ENCODE peak calls at places on chromosomes 12 and 14, in five cellular contexts. One of them, this sample, is unnamed. For H3F3A, the result is how much of the 10 kb centered on the place peaks cover.

GRCh38 chr14:79629891-79630560 is 581.3 kb downstream of the DIO2 start:
- DNase-seq in neural progenitor cell: no peak
- DNase-seq in PC-3: no peak
- DNase-seq in GM23248: no peak
- DNase-seq in SK-N-SH: no peak
- DNase-seq in this sample: no peak

GRCh38 chr14:60288279-60288678 is 39.3 kb downstream of the PPM1A start:
- DNase-seq in neural progenitor cell: no peak
- DNase-seq in PC-3: no peak
- DNase-seq in GM23248: no peak
- DNase-seq in SK-N-SH: no peak
- DNase-seq in this sample: no peak

GRCh38 chr14:95545769-95546168 is 10.9 kb downstream of the GLRX5 start:
- DNase-seq in neural progenitor cell: no peak
- DNase-seq in PC-3: peak
- DNase-seq in GM23248: peak
- DNase-seq in SK-N-SH: no peak
- DNase-seq in this sample: no peak

GRCh38 chr12:27541031-27541719 is 17.2 kb downstream of the PPFIBP1 start:
- DNase-seq in neural progenitor cell: peak
- DNase-seq in PC-3: no peak
- DNase-seq in GM23248: no peak
- DNase-seq in SK-N-SH: no peak
- DNase-seq in this sample: no peak

GRCh38 chr12:107091381-107091780 is 2.0 kb downstream of the CRY1 start:
- DNase-seq in neural progenitor cell: no peak
- DNase-seq in PC-3: peak
- DNase-seq in GM23248: peak
- DNase-seq in SK-N-SH: no peak
- DNase-seq in this sample: no peak

GRCh38 chr14:49984419-49984818 is 91.5 kb downstream of the ARF6 start:
- DNase-seq in neural progenitor cell: no peak
- DNase-seq in PC-3: no peak
- DNase-seq in GM23248: no peak
- DNase-seq in SK-N-SH: no peak
- DNase-seq in this sample: no peak

GRCh38 chr12:76480800-76481199 is 78.8 kb downstream of the OSBPL8 start:
- DNase-seq in neural progenitor cell: no peak
- DNase-seq in PC-3: no peak
- DNase-seq in GM23248: no peak
- DNase-seq in SK-N-SH: no peak
- DNase-seq in this sample: no peak

GRCh38 chr12:108340037-108340436 is 926 bp upstream of the CMKLR1 start:
- DNase-seq in neural progenitor cell: no peak
- DNase-seq in PC-3: no peak
- DNase-seq in GM23248: no peak
- DNase-seq in SK-N-SH: no peak
- DNase-seq in this sample: no peak

GRCh38 chr14:54503476-54503875 is 6.2 kb upstream of the CGRRF1 start:
- DNase-seq in neural progenitor cell: no peak
- DNase-seq in PC-3: peak
- DNase-seq in GM23248: peak
- DNase-seq in SK-N-SH: no peak
- DNase-seq in this sample: peak

GRCh38 chr12:67590122-67590795 is 58.3 kb upstream of the DYRK2 start:
- DNase-seq in neural progenitor cell: no peak
- DNase-seq in PC-3: no peak
- DNase-seq in GM23248: no peak
- DNase-seq in SK-N-SH: peak
- DNase-seq in this sample: no peak

GRCh38 chr12:117393656-117394055 is 32.2 kb upstream of the NOS1 start:
- DNase-seq in neural progenitor cell: no peak
- DNase-seq in PC-3: no peak
- DNase-seq in GM23248: no peak
- DNase-seq in SK-N-SH: no peak
- DNase-seq in this sample: no peak

GRCh38 chr12:119649202-119649808 is 18.6 kb upstream of the PRKAB1 start:
- DNase-seq in neural progenitor cell: peak
- DNase-seq in PC-3: peak
- DNase-seq in GM23248: peak
- DNase-seq in SK-N-SH: peak
- DNase-seq in this sample: no peak

GRCh38 chr12:67650127-67650495 is 1.6 kb downstream of the DYRK2 start:
- DNase-seq in neural progenitor cell: peak
- DNase-seq in PC-3: no peak
- DNase-seq in GM23248: no peak
- DNase-seq in SK-N-SH: peak
- DNase-seq in this sample: no peak

GRCh38 chr14:51582437-51582836 is 69.3 kb upstream of the FRMD6 start:
- DNase-seq in neural progenitor cell: no peak
- DNase-seq in PC-3: no peak
- DNase-seq in GM23248: peak
- DNase-seq in SK-N-SH: no peak
- DNase-seq in this sample: no peak

DNA sequence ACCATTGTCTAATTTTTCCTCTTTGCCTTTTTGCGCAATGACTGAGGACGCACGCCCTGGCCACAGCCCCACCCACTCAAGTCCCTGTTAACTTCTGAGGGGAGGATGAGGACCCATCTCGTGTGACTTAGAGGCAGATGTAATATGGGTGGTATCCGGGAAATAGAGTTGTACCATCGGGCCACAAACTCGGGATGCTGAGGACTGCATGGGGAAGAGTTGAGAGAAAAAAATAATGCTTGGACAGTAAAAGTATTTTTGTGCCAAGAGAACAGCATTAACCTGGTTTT is 263 bp downstream of the RAD9B start:
- DNase-seq in neural progenitor cell: no peak
- DNase-seq in PC-3: no peak
- DNase-seq in GM23248: no peak
- DNase-seq in SK-N-SH: no peak
- DNase-seq in this sample: no peak
- H3K9ac ChIP-seq in neural progenitor cell: no peak
- H3K9ac ChIP-seq in PC-3: peak
- H3K9ac ChIP-seq in GM23248: peak
- H3K9ac ChIP-seq in SK-N-SH: no peak
- H3K9ac ChIP-seq in this sample: peak

DNA sequence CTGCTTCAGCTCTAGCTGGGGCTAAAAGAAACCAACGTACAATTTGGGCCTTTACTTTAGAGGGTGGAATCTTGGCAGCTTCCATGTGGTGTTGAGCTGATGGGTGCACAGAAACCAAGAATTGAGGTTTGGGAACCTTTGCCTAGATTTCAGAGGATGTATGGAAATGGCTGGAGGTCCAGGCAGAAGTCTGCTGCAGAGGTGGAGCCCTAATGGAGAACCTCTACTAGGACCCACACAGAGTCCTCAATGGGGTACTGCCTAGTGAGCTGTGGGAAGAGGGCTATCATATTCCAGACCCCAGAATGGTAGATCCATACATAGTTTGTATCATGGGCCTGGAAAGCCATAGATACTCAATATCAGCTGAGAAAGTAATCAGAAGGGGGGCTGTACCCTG is 500.4 kb upstream of the ATP2B1 start:
- DNase-seq in neural progenitor cell: no peak
- DNase-seq in PC-3: no peak
- DNase-seq in GM23248: no peak
- DNase-seq in SK-N-SH: no peak
- DNase-seq in this sample: no peak
- TF ChIP-seq EZH2phosphoT487 in neural progenitor cell: no peak
- TF ChIP-seq EZH2phosphoT487 in PC-3: no peak
- TF ChIP-seq EZH2phosphoT487 in GM23248: no peak
- TF ChIP-seq EZH2phosphoT487 in SK-N-SH: no peak
- TF ChIP-seq EZH2phosphoT487 in this sample: no peak

DNA sequence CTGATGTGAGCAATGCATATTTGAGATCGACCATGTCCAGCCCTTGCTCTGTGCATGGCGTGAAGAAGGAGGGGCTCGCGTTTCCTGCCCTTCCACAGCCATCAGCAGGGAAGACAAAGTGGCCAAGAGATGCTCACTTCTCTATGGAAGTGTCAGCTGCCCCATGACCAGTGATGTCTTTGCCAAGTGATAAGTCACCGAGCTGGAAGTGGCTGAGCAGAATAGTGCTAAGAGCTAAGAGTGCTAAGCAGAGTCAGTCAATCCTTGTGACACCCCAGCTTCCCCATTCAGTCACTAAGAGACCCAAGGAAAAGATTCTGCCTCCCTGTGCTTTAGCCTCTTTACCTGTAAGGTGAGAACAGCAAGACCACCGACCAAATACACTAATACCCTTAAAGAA is 50.5 kb upstream of the CEP83 start:
- DNase-seq in neural progenitor cell: no peak
- DNase-seq in PC-3: no peak
- DNase-seq in GM23248: no peak
- DNase-seq in SK-N-SH: no peak
- DNase-seq in this sample: no peak
- H3F3A ChIP-seq in neural progenitor cell: under half
- H3F3A ChIP-seq in PC-3: under half
- H3F3A ChIP-seq in GM23248: under half
- H3F3A ChIP-seq in SK-N-SH: under half
- H3F3A ChIP-seq in this sample: under half

GRCh38 chr12:85803231-85803630 is 33.0 kb downstream of the RASSF9 start:
- DNase-seq in neural progenitor cell: no peak
- DNase-seq in PC-3: no peak
- DNase-seq in GM23248: peak
- DNase-seq in SK-N-SH: no peak
- DNase-seq in this sample: no peak

GRCh38 chr12:85807681-85808228 is 28.5 kb downstream of the RASSF9 start:
- DNase-seq in neural progenitor cell: no peak
- DNase-seq in PC-3: no peak
- DNase-seq in GM23248: no peak
- DNase-seq in SK-N-SH: no peak
- DNase-seq in this sample: no peak

GRCh38 chr12:85804663-85805062 is 31.5 kb downstream of the RASSF9 start:
- DNase-seq in neural progenitor cell: no peak
- DNase-seq in PC-3: no peak
- DNase-seq in GM23248: peak
- DNase-seq in SK-N-SH: no peak
- DNase-seq in this sample: no peak

GRCh38 chr12:85803923-85804322 is 32.3 kb downstream of the RASSF9 start:
- DNase-seq in neural progenitor cell: no peak
- DNase-seq in PC-3: no peak
- DNase-seq in GM23248: no peak
- DNase-seq in SK-N-SH: no peak
- DNase-seq in this sample: no peak

GRCh38 chr12:85805654-85806053 is 30.6 kb downstream of the RASSF9 start:
- DNase-seq in neural progenitor cell: no peak
- DNase-seq in PC-3: no peak
- DNase-seq in GM23248: peak
- DNase-seq in SK-N-SH: no peak
- DNase-seq in this sample: no peak
- H3K9ac ChIP-seq in neural progenitor cell: no peak
- H3K9ac ChIP-seq in PC-3: no peak
- H3K9ac ChIP-seq in GM23248: peak
- H3K9ac ChIP-seq in SK-N-SH: no peak
- H3K9ac ChIP-seq in this sample: no peak

DNA sequence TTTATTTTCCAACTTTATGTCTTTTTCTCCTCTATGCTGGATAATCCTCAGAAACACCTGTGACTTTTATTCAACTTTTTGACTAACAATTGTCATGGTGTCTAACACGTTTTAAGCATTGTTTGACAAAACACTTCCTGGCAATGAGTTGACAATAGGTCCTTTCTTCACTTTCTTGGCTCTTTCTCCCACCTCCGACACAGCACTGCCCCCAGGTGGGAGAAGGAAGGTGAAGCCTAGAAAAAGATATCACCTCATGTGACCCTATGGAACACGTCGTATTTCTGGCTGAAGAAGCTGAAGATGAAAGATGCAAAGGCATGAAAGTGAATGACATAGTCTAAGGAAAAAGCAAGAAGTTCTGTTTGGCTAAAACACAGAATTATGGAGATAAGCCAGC is 430.0 kb downstream of the ETNK1 start:
- DNase-seq in neural progenitor cell: peak
- DNase-seq in PC-3: peak
- DNase-seq in GM23248: peak
- DNase-seq in SK-N-SH: no peak
- DNase-seq in this sample: peak
- TF ChIP-seq EZH2phosphoT487 in neural progenitor cell: no peak
- TF ChIP-seq EZH2phosphoT487 in PC-3: no peak
- TF ChIP-seq EZH2phosphoT487 in GM23248: no peak
- TF ChIP-seq EZH2phosphoT487 in SK-N-SH: no peak
- TF ChIP-seq EZH2phosphoT487 in this sample: no peak

GRCh38 chr12:113242560-113242959 is 21.3 kb downstream of the TPCN1 start:
- DNase-seq in neural progenitor cell: no peak
- DNase-seq in PC-3: no peak
- DNase-seq in GM23248: no peak
- DNase-seq in SK-N-SH: no peak
- DNase-seq in this sample: no peak

GRCh38 chr12:113241191-113242017 is 20.1 kb downstream of the TPCN1 start:
- DNase-seq in neural progenitor cell: no peak
- DNase-seq in PC-3: peak
- DNase-seq in GM23248: peak
- DNase-seq in SK-N-SH: no peak
- DNase-seq in this sample: peak

GRCh38 chr12:113240395-113240794 is 19.1 kb downstream of the TPCN1 start:
- DNase-seq in neural progenitor cell: no peak
- DNase-seq in PC-3: no peak
- DNase-seq in GM23248: no peak
- DNase-seq in SK-N-SH: no peak
- DNase-seq in this sample: no peak

GRCh38 chr12:113239811-113240331 is 18.6 kb downstream of the TPCN1 start:
- DNase-seq in neural progenitor cell: no peak
- DNase-seq in PC-3: no peak
- DNase-seq in GM23248: no peak
- DNase-seq in SK-N-SH: no peak
- DNase-seq in this sample: no peak

DNA sequence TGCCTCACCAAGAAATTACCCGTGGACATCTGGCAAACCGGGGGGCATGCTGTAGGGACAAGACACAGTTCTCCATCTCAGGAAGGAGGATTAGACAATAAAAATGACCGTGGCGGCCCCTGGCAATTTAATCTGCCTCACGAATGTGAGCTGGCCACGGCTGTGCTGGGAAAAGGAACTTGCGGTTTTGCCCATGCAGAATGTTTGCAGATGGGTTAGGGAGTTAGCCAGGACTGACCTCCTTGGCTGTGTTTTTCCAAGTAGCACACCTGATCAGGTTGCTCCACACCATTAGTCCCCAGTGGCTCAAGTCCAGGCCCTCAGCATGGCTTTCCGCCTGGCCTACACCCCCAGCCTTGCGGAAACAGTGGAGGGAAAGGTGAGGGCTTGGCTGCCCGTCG is 20.8 kb downstream of the TPCN1 start:
- DNase-seq in neural progenitor cell: no peak
- DNase-seq in PC-3: peak
- DNase-seq in GM23248: peak
- DNase-seq in SK-N-SH: no peak
- DNase-seq in this sample: no peak
- H3F3A ChIP-seq in neural progenitor cell: under half
- H3F3A ChIP-seq in PC-3: under half
- H3F3A ChIP-seq in GM23248: under half
- H3F3A ChIP-seq in SK-N-SH: under half
- H3F3A ChIP-seq in this sample: under half

GRCh38 chr12:32897688-32898573 is 1.4 kb upstream of the PKP2 start:
- DNase-seq in neural progenitor cell: no peak
- DNase-seq in PC-3: no peak
- DNase-seq in GM23248: no peak
- DNase-seq in SK-N-SH: no peak
- DNase-seq in this sample: no peak
- H3K9ac ChIP-seq in neural progenitor cell: no peak
- H3K9ac ChIP-seq in PC-3: peak
- H3K9ac ChIP-seq in GM23248: no peak
- H3K9ac ChIP-seq in SK-N-SH: no peak
- H3K9ac ChIP-seq in this sample: peak

GRCh38 chr14:82905762-82906161 is 1372.1 kb upstream of the SEL1L start:
- DNase-seq in neural progenitor cell: no peak
- DNase-seq in PC-3: no peak
- DNase-seq in GM23248: no peak
- DNase-seq in SK-N-SH: no peak
- DNase-seq in this sample: no peak
- TF ChIP-seq EZH2phosphoT487 in neural progenitor cell: no peak
- TF ChIP-seq EZH2phosphoT487 in PC-3: no peak
- TF ChIP-seq EZH2phosphoT487 in GM23248: no peak
- TF ChIP-seq EZH2phosphoT487 in SK-N-SH: no peak
- TF ChIP-seq EZH2phosphoT487 in this sample: no peak